ENCODE peak calls at places on chromosomes 13 and 19, in seven cellular contexts. V is hepatocyte; J is CD8-positive, alpha-beta memory T cell; I is HCT116; K is GM23338; P is cardiac muscle cell; W is ovary. C is an unnamed sample. For H3K4me1 and H3K36me3, the result is how much of the 10 kb centered on the place peaks cover.

GRCh38 chr19:49592486-49593232 is 1.7 kb downstream of the PRR12 start:
- DNase-seq in P (peak), I (no peak), J (no peak), W (peak), K (peak), V (peak), C (no peak)

GRCh38 chr13:43977911-43978310 is 98.2 kb downstream of the LACC1 start:
- DNase-seq in P (no peak), I (no peak), K (no peak), J (no peak), W (no peak), V (no peak), C (no peak)

GRCh38 chr19:50794778-50795664 is 4.8 kb downstream of the ACP4 start:
- DNase-seq in V (no peak), P (no peak), W (no peak), K (peak), J (no peak), I (no peak), C (peak)

GRCh38 chr13:60329221-60329983 is 67.6 kb upstream of the TDRD3 start:
- DNase-seq in P (peak), V (peak), K (peak), W (no peak), J (no peak), I (peak), C (peak)

GRCh38 chr13:76991432-76991795 is 467 bp upstream of the CLN5 start:
- DNase-seq in K (no peak), V (peak), I (no peak), J (peak), P (no peak), W (no peak), C (no peak)

GRCh38 chr13:109028626-109029025 is 399.2 kb downstream of the MYO16 start:
- DNase-seq in P (no peak), V (no peak), W (no peak), J (no peak), K (no peak), I (no peak), C (no peak)

GRCh38 chr19:292281-292884 is 1.2 kb upstream of the PLPP2 start:
- DNase-seq in V (no peak), J (no peak), P (no peak), I (no peak), W (no peak), K (no peak), C (no peak)

GRCh38 chr13:35474551-35474950 is 1.9 kb downstream of the MAB21L1 start:
- DNase-seq in P (peak), J (no peak), I (no peak), W (no peak), K (peak), V (no peak), C (no peak)

GRCh38 chr13:69496951-69497350 is 610.7 kb upstream of the ATXN8OS start:
- DNase-seq in P (no peak), W (no peak), K (no peak), V (no peak), I (no peak), J (no peak), C (no peak)

GRCh38 chr19:51724543-51724942 is 752 bp upstream of the HAS1 start:
- DNase-seq in W (peak), J (no peak), P (no peak), V (no peak), K (no peak), I (no peak), C (no peak)

GRCh38 chr19:2240881-2241760 is 4.5 kb downstream of the SF3A2 start:
- DNase-seq in W (no peak), K (no peak), J (no peak), I (no peak), V (no peak), P (no peak), C (no peak)
- H3K4me1 ChIP-seq in W (under half), K (under half), J (half or more), I (under half), V (half or more), P (under half), C (under half)

GRCh38 chr13:32048816-32049215 is 17.2 kb downstream of the FRY start:
- DNase-seq in K (no peak), I (no peak), P (no peak), J (no peak), W (no peak), V (no peak), C (no peak)

GRCh38 chr13:32047088-32047487 is 15.5 kb downstream of the FRY start:
- DNase-seq in J (no peak), P (no peak), I (no peak), V (no peak), K (no peak), W (no peak), C (no peak)

GRCh38 chr13:32045537-32045936 is 14.0 kb downstream of the FRY start:
- DNase-seq in J (no peak), P (no peak), V (no peak), K (no peak), W (no peak), I (no peak), C (no peak)

GRCh38 chr13:32047796-32048195 is 16.2 kb downstream of the FRY start:
- DNase-seq in W (no peak), P (no peak), K (no peak), I (no peak), J (no peak), V (no peak), C (no peak)

GRCh38 chr13:32045963-32046785 is 14.6 kb downstream of the FRY start:
- DNase-seq in W (no peak), J (no peak), I (no peak), K (peak), P (no peak), V (peak), C (no peak)
- H3K4me3 ChIP-seq in W (no peak), J (no peak), I (no peak), K (no peak), P (no peak), V (no peak), C (no peak)

GRCh38 chr19:43652546-43652874 is 12.9 kb upstream of the CADM4 start:
- DNase-seq in J (no peak), I (no peak), P (no peak), V (no peak), K (no peak), W (no peak), C (no peak)

GRCh38 chr19:43656436-43656835 is 13.5 kb downstream of the PLAUR start:
- DNase-seq in J (no peak), I (no peak), W (no peak), V (no peak), K (no peak), P (no peak), C (no peak)

GRCh38 chr19:43662487-43662886 is 7.5 kb downstream of the PLAUR start:
- DNase-seq in P (peak), I (no peak), V (no peak), J (no peak), K (peak), W (no peak), C (no peak)

GRCh38 chr19:43660301-43660700 is 9.7 kb downstream of the PLAUR start:
- DNase-seq in V (no peak), P (no peak), I (no peak), J (no peak), K (no peak), W (no peak), C (no peak)

DNA sequence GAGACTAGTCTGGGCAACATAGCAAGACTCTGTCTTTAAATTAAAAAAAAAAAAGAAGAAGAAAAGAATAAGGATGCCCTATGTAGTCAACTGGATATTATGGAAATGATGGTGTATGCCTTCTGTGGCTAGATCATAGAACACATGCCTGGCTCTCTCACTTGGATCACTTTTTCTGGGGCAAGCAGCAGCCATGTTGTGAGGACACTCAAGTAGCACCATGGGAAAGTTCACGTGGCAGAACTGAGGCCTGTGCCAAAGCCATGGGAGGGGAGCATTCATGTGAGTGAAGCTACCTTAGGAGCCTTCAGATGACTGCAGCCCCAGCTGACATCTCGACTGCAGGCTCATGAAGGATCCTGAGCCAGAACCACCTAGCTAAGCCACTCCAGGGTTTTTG is 12.0 kb downstream of the PLAUR start:
- DNase-seq in W (no peak), J (no peak), I (no peak), P (no peak), V (no peak), K (no peak), C (no peak)
- H3K36me3 ChIP-seq in W (under half), J (under half), I (under half), P (under half), V (under half), K (under half), C (under half)

DNA sequence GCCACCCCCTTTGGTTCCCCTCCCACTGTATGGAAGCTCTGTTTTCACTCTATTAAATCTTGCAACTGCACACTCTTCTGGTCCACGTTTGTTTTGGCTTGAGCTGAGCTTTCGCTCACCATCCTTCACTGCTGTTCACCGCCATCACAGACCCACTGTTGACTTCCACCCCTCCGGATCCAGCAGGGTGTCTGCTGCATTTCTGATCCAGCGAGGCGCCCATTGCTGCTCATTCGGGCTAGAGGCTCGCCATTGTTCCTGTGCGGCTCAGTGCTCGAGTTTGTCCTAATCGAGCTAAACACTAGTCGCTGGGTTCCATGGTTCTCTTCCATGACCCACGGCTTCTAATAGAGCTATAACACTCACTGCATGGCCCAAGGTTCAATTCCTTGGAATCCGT is 42.7 kb downstream of the ACTN4 start:
- DNase-seq in P (no peak), W (no peak), J (no peak), I (no peak), V (no peak), K (no peak), C (no peak)
- H3K4me1 ChIP-seq in P (under half), W (under half), J (half or more), I (half or more), V (half or more), K (half or more), C (half or more)

DNA sequence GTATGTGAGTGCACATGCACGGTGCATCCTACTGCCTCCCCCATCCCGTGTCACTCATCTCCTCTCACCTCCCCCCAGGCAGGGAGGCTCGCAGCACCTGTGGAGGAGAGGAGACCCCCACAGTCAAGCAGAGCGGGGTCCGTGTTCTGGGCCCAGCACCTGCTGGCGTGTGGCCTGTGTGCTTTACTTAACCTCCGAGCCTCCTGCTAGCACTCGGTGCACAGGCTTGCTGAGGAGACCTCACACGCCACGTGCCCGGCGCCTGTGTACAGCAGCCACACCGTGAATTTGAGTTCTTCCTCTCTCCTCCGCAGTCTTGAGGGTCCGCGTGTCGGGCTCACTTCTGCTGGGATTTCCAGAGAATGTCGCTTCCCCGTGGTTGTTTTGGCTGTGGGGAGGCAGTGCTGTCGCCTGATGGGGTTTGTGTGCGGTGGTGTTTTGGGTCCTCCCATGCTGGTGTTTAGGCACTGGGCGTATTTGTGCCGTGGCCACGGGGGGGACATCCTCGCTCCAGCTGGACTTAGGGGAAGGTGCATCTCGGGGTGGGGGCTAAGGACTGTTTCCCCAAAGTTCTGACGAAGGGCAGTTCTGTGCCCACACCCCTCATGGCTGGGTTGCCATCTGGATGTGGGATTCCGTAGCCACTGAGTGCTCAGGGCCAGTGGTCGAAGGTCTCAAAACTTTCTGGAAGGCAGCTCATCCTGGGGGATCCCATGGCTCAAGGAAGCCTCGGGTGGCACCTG is 34.8 kb upstream of the TMEM255B start:
- DNase-seq in P (no peak), V (no peak), W (no peak), K (no peak), I (no peak), J (no peak), C (no peak)
- H3K4me3 ChIP-seq in P (peak), V (peak), W (no peak), K (peak), I (no peak), J (peak), C (peak)

DNA sequence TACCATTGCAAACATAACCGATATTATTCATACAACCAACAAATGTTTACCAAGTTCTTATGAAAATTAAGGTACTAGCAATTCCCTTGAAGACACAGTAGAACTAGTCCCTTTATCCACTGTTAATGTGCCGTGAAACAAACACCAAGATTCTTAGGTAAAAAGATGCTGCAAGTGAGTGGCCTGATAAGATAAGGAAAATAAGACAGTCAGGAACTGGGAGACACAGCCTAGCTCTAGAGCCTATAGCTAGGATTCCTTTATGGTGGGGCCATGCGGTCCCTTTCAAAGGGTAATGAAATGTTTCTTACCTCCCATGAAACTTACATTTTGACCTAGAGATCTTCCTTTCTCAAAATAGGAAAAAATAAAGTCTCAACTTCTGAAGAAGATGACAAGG is 658.4 kb upstream of the MIR17HG start:
- DNase-seq in K (no peak), J (no peak), I (no peak), W (no peak), V (no peak), P (no peak), C (no peak)
- H3K36me3 ChIP-seq in K (under half), J (under half), I (under half), W (under half), V (under half), P (under half), C (under half)

GRCh38 chr13:105569816-105570215 is 965.6 kb downstream of the EFNB2 start:
- DNase-seq in W (no peak), K (no peak), P (no peak), I (no peak), J (no peak), V (no peak), C (no peak)
- H3K4me1 ChIP-seq in W (under half), K (under half), P (under half), I (under half), J (under half), V (under half), C (under half)

C was measured in Caco-2.